ENCODE peak calls at places on chromosome 16, in six cellular contexts. O is HCT116, X is K562, V is NT2/D1, Q is H1, Z is HepG2. S is an unnamed sample.

GRCh38 chr16:54080524-54081008 is 206.0 kb downstream of the IRX3 start:
- DNase-seq in O (no peak), X (no peak), V (no peak), Q (no peak), Z (peak), S (no peak)

GRCh38 chr16:11102523-11102898 is 153.5 kb downstream of the SOCS1 start:
- DNase-seq in O (no peak), X (no peak), V (no peak), Q (no peak), Z (no peak), S (no peak)

GRCh38 chr16:72198021-72198420 is 26.1 kb upstream of the PMFBP1 start:
- DNase-seq in O (no peak), X (no peak), V (no peak), Q (no peak), Z (no peak), S (no peak)

GRCh38 chr16:889586-889985 is 81.2 kb downstream of the LMF1 start:
- DNase-seq in O (no peak), X (no peak), V (no peak), Q (no peak), Z (no peak), S (no peak)

GRCh38 chr16:59905628-59906027 is 1171.5 kb upstream of the GOT2 start:
- DNase-seq in O (no peak), X (no peak), V (no peak), Q (no peak), Z (no peak), S (no peak)

GRCh38 chr16:86681440-86681838 is 103.1 kb downstream of the FOXL1 start:
- DNase-seq in O (no peak), X (no peak), V (no peak), Q (no peak), Z (no peak), S (no peak)

GRCh38 chr16:75251280-75252048 is at the start of gene BCAR1:
- DNase-seq in O (no peak), X (peak), V (peak), Q (peak), Z (peak), S (no peak)

GRCh38 chr16:57147381-57148191 is 38.3 kb downstream of the PSME3IP1 start:
- DNase-seq in O (no peak), X (no peak), V (peak), Q (no peak), Z (no peak), S (no peak)

GRCh38 chr16:66895999-66896398 is 15.7 kb downstream of the PDP2 start:
- DNase-seq in O (no peak), X (no peak), V (no peak), Q (no peak), Z (no peak), S (no peak)

GRCh38 chr16:81189100-81189664 is 49.3 kb upstream of the BCO1 start:
- DNase-seq in O (no peak), X (no peak), V (no peak), Q (no peak), Z (no peak), S (no peak)

GRCh38 chr16:56807011-56807675 is 57.9 kb upstream of the SLC12A3 start:
- DNase-seq in O (no peak), X (no peak), V (no peak), Q (no peak), Z (peak), S (no peak)

GRCh38 chr16:22191966-22192260 is 14.2 kb upstream of the EEF2K start:
- DNase-seq in O (no peak), X (no peak), V (no peak), Q (no peak), Z (peak), S (no peak)

GRCh38 chr16:11359370-11359769 is 14.1 kb downstream of the RMI2 start:
- DNase-seq in O (peak), X (no peak), V (no peak), Q (no peak), Z (no peak), S (no peak)

GRCh38 chr16:79050063-79050462 is 550.5 kb downstream of the MAF start:
- DNase-seq in O (no peak), X (no peak), V (no peak), Q (no peak), Z (no peak), S (no peak)

GRCh38 chr16:14399397-14400284 is 230.4 kb downstream of the PARN start:
- DNase-seq in O (peak), X (no peak), V (no peak), Q (no peak), Z (peak), S (peak)

GRCh38 chr16:9607512-9608230 is 516.2 kb downstream of the HAPSTR1 start:
- DNase-seq in O (no peak), X (no peak), V (no peak), Q (no peak), Z (no peak), S (no peak)

GRCh38 chr16:11349599-11350276 is 4.5 kb downstream of the RMI2 start:
- DNase-seq in O (no peak), X (no peak), V (no peak), Q (no peak), Z (no peak), S (no peak)

GRCh38 chr16:72961115-72961832 is 86.7 kb downstream of the ZFHX3 start:
- DNase-seq in O (no peak), X (peak), V (no peak), Q (no peak), Z (no peak), S (no peak)

DNA sequence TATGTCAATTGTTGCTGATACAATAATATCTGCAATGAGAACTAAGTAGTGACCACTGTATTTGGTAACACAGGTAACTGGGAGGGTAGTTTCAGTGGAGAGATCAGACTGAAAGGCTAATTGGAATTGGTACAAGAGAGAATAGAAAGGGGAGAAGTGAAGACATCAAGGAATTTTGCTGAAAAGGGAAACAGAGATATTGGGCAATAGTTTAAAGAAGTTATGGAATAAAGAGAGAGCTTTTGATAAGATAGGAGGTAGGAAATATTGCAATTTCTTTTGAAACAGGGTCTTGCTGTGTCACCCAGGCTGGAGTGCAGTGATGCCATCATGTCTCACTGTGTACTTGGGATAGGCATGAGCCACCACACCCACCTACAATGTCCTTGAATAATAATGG is 26.9 kb upstream of the CDH11 start:
- DNase-seq in O (no peak), X (no peak), V (no peak), Q (no peak), Z (no peak), S (no peak)
- TF ChIP-seq ZNF274 in O (no peak), X (no peak), V (no peak), Q (no peak), Z (no peak), S (no peak)

DNA sequence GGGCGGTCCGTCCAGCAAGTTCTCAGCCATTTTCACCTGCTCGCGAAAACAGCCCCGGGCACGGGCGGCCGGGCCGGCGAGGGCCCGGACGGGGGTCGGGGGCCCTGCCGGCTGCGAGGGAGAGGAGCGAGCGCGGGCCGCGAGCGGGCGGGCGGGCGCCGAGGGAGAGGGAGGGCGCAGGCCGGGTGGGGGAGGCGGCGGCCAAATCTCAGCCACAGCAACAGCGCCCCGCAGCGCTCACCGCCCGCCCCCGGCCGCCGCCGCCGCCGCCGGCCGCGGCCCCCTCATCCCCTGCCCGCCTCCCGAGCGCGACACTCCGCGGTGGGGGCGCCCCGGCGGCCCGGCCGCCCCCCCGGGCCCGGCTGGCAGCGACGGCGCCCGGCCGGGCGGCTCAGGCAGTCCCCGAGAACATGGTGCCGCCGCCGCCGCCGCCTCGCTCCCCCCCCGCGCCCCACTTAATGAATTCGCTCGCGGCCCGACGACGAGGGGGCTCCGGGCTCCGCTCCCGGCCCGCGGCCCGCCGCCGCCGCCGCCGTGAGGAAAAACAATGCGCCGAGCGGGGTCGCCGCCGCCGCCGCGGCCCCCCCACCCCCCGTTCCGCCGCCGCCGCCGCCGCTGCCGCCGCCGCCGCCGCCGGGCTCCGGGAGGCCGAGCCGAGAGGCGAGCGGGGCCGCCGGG is 487 bp downstream of the CREBBP start:
- DNase-seq in O (no peak), X (peak), V (no peak), Q (no peak), Z (no peak), S (no peak)
- TF ChIP-seq ZNF274 in O (no peak), X (no peak), V (no peak), Q (no peak), Z (no peak), S (no peak)

GRCh38 chr16:52680993-52681392 is 134.1 kb upstream of the TOX3 start:
- DNase-seq in O (no peak), X (no peak), V (no peak), Q (no peak), Z (no peak), S (no peak)
- TF ChIP-seq ZNF274 in O (no peak), X (no peak), V (no peak), Q (no peak), Z (no peak), S (no peak)

GRCh38 chr16:47644166-47644565 is 183.0 kb downstream of the PHKB start:
- DNase-seq in O (no peak), X (no peak), V (no peak), Q (no peak), Z (no peak), S (no peak)
- TF ChIP-seq ZNF274 in O (no peak), X (no peak), V (no peak), Q (no peak), Z (no peak), S (no peak)

DNA sequence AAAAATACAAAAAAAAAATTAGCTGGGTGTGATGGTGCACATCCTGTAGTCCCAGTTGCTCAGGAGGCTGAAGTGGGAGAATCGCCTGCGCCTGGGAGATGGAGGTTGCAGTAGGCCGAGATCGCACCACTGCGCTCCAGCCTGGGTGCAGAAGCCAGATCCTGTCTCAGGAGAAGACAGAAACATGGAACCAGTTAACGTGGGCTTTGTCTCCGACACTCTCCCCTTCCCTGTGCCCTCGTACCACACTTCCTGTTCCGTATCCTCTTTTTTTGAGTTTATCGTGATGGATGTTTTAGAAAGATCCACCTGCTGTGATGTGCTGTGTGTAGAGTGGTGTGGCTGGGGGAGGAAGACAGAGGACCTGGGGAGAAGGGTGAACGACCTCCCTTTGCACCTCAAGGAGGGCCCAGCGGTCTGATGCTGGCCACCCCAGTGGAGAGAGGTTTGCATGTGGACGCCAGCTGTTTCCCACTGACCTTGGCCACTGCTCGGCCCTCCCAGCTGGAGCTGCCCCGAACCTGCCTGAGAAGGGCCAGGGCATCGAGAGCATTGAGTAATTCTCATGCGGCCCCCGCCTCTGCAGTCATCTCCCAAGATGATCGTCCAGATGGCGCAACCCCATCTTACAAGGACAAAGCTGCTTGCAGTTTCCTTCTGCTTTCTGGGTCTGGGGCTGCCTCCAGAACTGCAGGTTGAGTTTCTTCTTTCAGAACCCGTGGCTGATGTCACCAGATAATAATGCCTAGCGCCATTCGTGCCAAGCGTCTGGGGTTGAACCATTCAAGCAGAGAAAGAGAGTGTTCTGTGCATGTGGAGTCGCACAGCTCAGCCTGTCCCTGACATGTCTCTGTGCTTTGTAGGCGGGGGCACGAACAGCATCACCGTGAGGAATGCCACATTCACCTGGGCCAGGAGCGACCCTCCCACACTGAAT is 126.3 kb downstream of the ABCC1 start:
- DNase-seq in O (no peak), X (no peak), V (no peak), Q (no peak), Z (no peak), S (no peak)
- TF ChIP-seq ZNF274 in O (no peak), X (no peak), V (no peak), Q (no peak), Z (no peak), S (no peak)

DNA sequence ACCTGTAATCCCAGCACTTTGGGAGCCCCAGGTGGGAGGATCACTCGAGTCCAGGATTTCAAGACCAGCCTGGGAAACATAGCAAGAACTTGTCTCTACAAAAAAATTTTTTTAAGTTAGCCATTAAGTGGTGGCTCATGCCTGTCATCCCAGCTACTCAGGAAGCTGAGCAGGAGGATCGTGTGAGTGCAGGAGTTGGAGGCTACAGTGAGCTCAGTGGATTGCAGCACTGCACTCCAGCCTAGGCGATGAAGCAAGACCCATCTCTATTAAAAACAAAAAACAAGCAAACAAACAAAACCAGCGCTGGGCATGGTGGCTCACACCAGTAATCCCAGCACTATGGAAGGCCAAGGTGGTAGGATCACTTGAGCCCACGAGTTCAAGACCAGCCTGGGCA is 38.0 kb downstream of the HEATR3 start:
- DNase-seq in O (no peak), X (no peak), V (no peak), Q (no peak), Z (no peak), S (no peak)
- TF ChIP-seq ZNF274 in O (no peak), X (no peak), V (no peak), Q (no peak), Z (no peak), S (no peak)

GRCh38 chr16:83068686-83069085 is 441.9 kb downstream of the CDH13 start:
- DNase-seq in O (no peak), X (no peak), V (no peak), Q (no peak), Z (no peak), S (no peak)
- TF ChIP-seq ZNF274 in O (no peak), X (no peak), V (no peak), Q (no peak), Z (no peak), S (no peak)

DNA sequence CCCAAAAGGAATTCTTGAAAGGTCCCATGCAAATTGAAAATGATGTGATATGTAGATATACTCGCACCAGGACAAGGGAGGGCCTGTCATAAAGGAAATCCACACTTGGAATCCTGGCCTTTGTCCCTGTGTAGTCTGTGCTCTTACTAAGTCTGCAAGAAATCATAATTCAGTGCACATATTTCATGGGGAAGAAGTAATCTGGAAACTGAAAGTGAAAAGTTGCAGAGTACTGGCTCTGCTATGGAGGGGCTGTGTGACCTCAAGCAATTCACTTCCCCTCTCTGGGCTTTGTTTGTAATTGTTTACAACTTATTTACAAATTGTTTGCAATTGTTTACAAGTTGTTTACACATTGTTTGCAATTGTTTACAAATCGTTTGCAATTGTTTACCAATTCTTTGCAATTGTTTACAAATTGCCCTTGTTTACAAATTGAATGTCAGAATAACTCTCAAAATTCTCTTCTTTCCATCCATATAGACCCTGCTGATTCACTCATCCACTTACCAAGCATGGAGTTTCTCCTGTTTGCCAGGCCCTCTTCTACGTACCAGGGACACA is 13.0 kb downstream of the SCNN1G start:
- DNase-seq in O (no peak), X (no peak), V (no peak), Q (no peak), Z (no peak), S (no peak)
- TF ChIP-seq ZNF274 in O (no peak), X (no peak), V (no peak), Q (no peak), Z (no peak), S (no peak)

GRCh38 chr16:29230671-29231091 is 175.8 kb downstream of the NPIPB11 start:
- DNase-seq in O (no peak), X (no peak), V (no peak), Q (no peak), Z (no peak), S (no peak)

GRCh38 chr16:29226782-29227181 is 179.7 kb downstream of the NPIPB11 start:
- DNase-seq in O (no peak), X (no peak), V (no peak), Q (no peak), Z (no peak), S (no peak)

GRCh38 chr16:29232811-29233704 is 173.5 kb downstream of the NPIPB11 start:
- DNase-seq in O (no peak), X (no peak), V (no peak), Q (no peak), Z (no peak), S (no peak)

GRCh38 chr16:29231231-29231630 is 175.3 kb downstream of the NPIPB11 start:
- DNase-seq in O (no peak), X (no peak), V (no peak), Q (no peak), Z (no peak), S (no peak)
- TF ChIP-seq ZNF274 in O (no peak), X (no peak), V (no peak), Q (no peak), Z (no peak), S (no peak)

S was measured in GM12878.